ENCODE peak calls at places on chromosomes 2 and 18, in six cellular contexts. P is IMR-90, U is trophoblast cell, B is H9, J is neuronal stem cell, W is H1. H is an unnamed sample.

GRCh38 chr2:228401065-228401912 is 219.8 kb upstream of the SPHKAP start:
- DNase-seq in P (no peak), J (no peak), W (no peak), B (no peak), U (no peak), H (no peak)

GRCh38 chr2:239866778-239867177 is 158.4 kb downstream of the NDUFA10 start:
- DNase-seq in B (no peak), P (no peak), W (no peak), J (no peak), U (no peak), H (no peak)

GRCh38 chr2:74735009-74735408 is 81.0 kb downstream of the SEMA4F start:
- DNase-seq in U (no peak), B (no peak), J (no peak), P (peak), W (no peak), H (no peak)

GRCh38 chr2:175187378-175187777 is 5.9 kb upstream of the ATP5MC3 start:
- DNase-seq in J (no peak), P (peak), W (no peak), B (peak), U (no peak), H (peak)

GRCh38 chr2:37322368-37322767 is 2.3 kb downstream of the PRKD3 start:
- DNase-seq in U (no peak), B (no peak), P (peak), J (no peak), W (no peak), H (no peak)

GRCh38 chr2:42865884-42866861 is 73.8 kb upstream of the HAAO start:
- DNase-seq in B (no peak), U (peak), W (no peak), J (no peak), P (no peak), H (no peak)

GRCh38 chr18:6650756-6651155 is 78.8 kb upstream of the ARHGAP28 start:
- DNase-seq in B (no peak), P (no peak), W (no peak), J (no peak), U (no peak), H (no peak)

GRCh38 chr2:207041279-207041678 is 102.0 kb downstream of the CPO start:
- DNase-seq in U (no peak), B (no peak), W (peak), J (peak), P (no peak), H (no peak)

GRCh38 chr2:109209941-109210340 is 80.9 kb downstream of the SH3RF3 start:
- DNase-seq in J (no peak), U (no peak), B (no peak), W (no peak), P (no peak), H (no peak)

GRCh38 chr2:84938194-84938879 is 32.6 kb upstream of the KCMF1 start:
- DNase-seq in P (no peak), J (no peak), B (no peak), W (no peak), U (peak), H (peak)

GRCh38 chr18:60446821-60447220 is 74.2 kb upstream of the MC4R start:
- DNase-seq in P (no peak), B (peak), W (no peak), U (no peak), J (no peak), H (no peak)

GRCh38 chr2:780581-780980 is 103.4 kb upstream of the TMEM18 start:
- DNase-seq in B (no peak), J (no peak), W (no peak), P (no peak), U (no peak), H (no peak)
- H4K91ac ChIP-seq in B (no peak), J (no peak), W (no peak), P (no peak), U (no peak), H (no peak)

DNA sequence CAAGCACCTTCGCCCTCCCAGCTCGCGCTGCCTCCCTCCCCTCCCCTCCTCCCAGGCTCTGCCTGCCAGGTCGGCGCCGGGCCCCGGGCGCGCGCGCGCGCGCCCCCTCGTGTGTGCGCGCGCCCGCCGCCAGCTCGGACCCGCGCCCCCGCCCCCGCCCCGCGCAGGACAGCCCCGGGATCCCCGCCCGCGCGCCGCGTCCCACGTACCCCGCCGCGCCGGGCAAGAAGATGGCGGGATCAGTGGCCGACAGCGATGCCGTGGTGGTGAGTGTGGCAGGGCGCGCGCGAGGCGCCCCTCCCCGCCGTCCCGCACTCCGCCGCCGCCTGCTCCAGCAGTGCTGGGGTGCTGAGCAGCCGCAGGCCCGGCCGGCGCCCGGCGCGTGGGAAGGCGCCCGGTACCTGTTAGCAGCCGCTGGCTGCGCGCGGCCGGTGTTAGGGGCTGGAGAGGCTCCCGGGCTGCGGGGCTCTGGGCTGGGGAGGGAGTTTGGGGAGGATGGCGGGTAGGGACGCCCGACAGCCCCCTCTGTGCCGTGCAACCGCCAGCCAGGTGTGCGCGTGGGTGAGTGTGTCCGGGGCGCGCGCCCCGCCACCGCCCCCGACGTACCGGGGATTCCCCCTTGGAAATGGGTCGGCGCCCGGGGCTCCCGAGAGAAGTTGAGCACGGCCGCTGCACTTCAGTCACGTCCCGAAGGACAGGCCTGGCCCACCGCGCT is 511 bp downstream of the LGALSL start:
- DNase-seq in B (peak), U (peak), W (no peak), J (peak), P (peak), H (peak)
- H4K8ac ChIP-seq in B (no peak), U (peak), W (peak), J (no peak), P (no peak), H (peak)

DNA sequence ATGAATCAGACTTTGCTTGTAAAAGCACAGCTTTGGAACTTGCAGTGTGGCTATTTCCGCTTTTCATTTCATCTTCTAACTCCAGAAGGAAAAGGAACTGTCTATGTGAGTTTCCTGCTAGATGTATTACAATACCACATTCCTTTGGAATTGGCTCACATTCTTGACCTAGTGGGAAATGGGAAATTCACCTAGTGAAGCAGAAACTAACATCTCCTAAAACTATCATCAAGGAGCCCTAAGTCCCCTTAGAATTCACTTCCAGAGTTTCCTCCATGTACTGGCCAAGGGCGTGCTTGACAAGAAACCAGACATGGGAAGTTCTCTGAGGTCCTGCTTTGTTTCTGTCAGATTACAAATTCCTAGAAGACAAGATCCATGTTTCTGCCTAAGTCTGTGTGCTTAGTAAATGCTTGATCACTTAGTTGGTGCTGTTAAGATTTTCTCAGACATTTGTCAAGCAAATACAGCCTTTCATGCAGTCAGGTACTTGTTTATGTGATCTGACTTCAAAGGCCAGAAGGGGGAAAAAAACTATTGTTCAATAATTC is 275.7 kb upstream of the FN1 start:
- DNase-seq in W (no peak), J (no peak), P (peak), U (no peak), B (no peak), H (peak)
- H4K91ac ChIP-seq in W (no peak), J (no peak), P (peak), U (no peak), B (no peak), H (no peak)

GRCh38 chr2:212959469-212960117 is 191.8 kb downstream of the IKZF2 start:
- DNase-seq in U (peak), P (no peak), B (no peak), J (no peak), W (no peak), H (no peak)

GRCh38 chr2:212958757-212959295 is 192.6 kb downstream of the IKZF2 start:
- DNase-seq in J (no peak), U (no peak), P (peak), B (no peak), W (no peak), H (peak)

GRCh38 chr2:212957184-212957583 is 194.2 kb downstream of the IKZF2 start:
- DNase-seq in W (no peak), J (no peak), P (no peak), B (no peak), U (no peak), H (no peak)

GRCh38 chr2:212957624-212958023 is 193.8 kb downstream of the IKZF2 start:
- DNase-seq in P (no peak), J (no peak), B (no peak), W (no peak), U (no peak), H (no peak)

DNA sequence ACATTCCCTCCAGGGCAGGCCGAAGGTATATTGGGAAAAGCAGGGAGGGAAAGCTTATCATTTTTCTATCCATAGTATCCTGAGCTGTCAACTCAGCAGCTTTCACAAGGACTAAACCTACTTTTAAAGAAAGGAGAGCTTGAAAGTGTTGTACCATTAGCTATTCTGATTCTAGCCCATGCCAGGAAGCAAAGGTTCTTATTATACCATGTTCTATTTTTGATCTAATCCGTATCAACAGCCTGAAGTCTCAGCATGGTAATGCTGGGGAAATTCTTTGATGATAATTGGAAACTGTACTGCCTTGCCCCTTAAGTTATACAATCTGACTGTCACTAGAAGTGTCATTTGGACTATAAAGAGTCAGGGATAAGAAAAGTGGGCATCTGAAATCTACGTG is 193.3 kb downstream of the IKZF2 start:
- DNase-seq in U (no peak), P (no peak), W (no peak), B (no peak), J (no peak), H (no peak)
- H4K8ac ChIP-seq in U (no peak), P (no peak), W (no peak), B (no peak), J (no peak), H (no peak)